ENCODE peak calls at places on chromosomes 6 and 20, in eight cellular contexts. One of them, this sample, is unnamed. For H3K9me2, the result is how much of the 10 kb centered on the place peaks cover.

GRCh38 chr6:102812242-102812641 is 1418.7 kb downstream of the GRIK2 start:
- DNase-seq in PC-3: peak
- DNase-seq in GM23248: no peak
- DNase-seq in hepatocyte: no peak
- DNase-seq in HCT116: no peak
- DNase-seq in OCI-LY7: no peak
- DNase-seq in MM.1S: no peak
- DNase-seq in SK-N-SH: no peak
- DNase-seq in this sample: no peak

GRCh38 chr6:108800510-108800909 is 47.7 kb upstream of the ARMC2 start:
- DNase-seq in PC-3: no peak
- DNase-seq in GM23248: peak
- DNase-seq in hepatocyte: no peak
- DNase-seq in HCT116: no peak
- DNase-seq in OCI-LY7: no peak
- DNase-seq in MM.1S: no peak
- DNase-seq in SK-N-SH: no peak
- DNase-seq in this sample: no peak

GRCh38 chr20:61378694-61379093 is 126.6 kb downstream of the CDH4 start:
- DNase-seq in PC-3: no peak
- DNase-seq in GM23248: no peak
- DNase-seq in hepatocyte: no peak
- DNase-seq in HCT116: no peak
- DNase-seq in OCI-LY7: no peak
- DNase-seq in MM.1S: no peak
- DNase-seq in SK-N-SH: no peak
- DNase-seq in this sample: no peak

GRCh38 chr20:17808782-17809181 is 109.0 kb downstream of the BANF2 start:
- DNase-seq in PC-3: no peak
- DNase-seq in GM23248: no peak
- DNase-seq in hepatocyte: no peak
- DNase-seq in HCT116: no peak
- DNase-seq in OCI-LY7: no peak
- DNase-seq in MM.1S: no peak
- DNase-seq in SK-N-SH: no peak
- DNase-seq in this sample: no peak

GRCh38 chr6:104580452-104580851 is 279.3 kb downstream of the HACE1 start:
- DNase-seq in PC-3: no peak
- DNase-seq in GM23248: no peak
- DNase-seq in hepatocyte: no peak
- DNase-seq in HCT116: no peak
- DNase-seq in OCI-LY7: no peak
- DNase-seq in MM.1S: no peak
- DNase-seq in SK-N-SH: no peak
- DNase-seq in this sample: no peak

GRCh38 chr6:17173071-17173470 is 71.2 kb downstream of the STMND1 start:
- DNase-seq in PC-3: no peak
- DNase-seq in GM23248: peak
- DNase-seq in hepatocyte: no peak
- DNase-seq in HCT116: no peak
- DNase-seq in OCI-LY7: no peak
- DNase-seq in MM.1S: no peak
- DNase-seq in SK-N-SH: no peak
- DNase-seq in this sample: no peak

GRCh38 chr20:63957690-63958441 is 1.6 kb upstream of the UCKL1 start:
- DNase-seq in PC-3: peak
- DNase-seq in GM23248: peak
- DNase-seq in hepatocyte: peak
- DNase-seq in HCT116: peak
- DNase-seq in OCI-LY7: peak
- DNase-seq in MM.1S: peak
- DNase-seq in SK-N-SH: no peak
- DNase-seq in this sample: peak

GRCh38 chr6:12403201-12403826 is 113.2 kb downstream of the EDN1 start:
- DNase-seq in PC-3: peak
- DNase-seq in GM23248: peak
- DNase-seq in hepatocyte: no peak
- DNase-seq in HCT116: no peak
- DNase-seq in OCI-LY7: no peak
- DNase-seq in MM.1S: no peak
- DNase-seq in SK-N-SH: no peak
- DNase-seq in this sample: no peak

GRCh38 chr20:58219342-58219700 is 9.1 kb downstream of the ANKRD60 start:
- DNase-seq in PC-3: peak
- DNase-seq in GM23248: peak
- DNase-seq in hepatocyte: no peak
- DNase-seq in HCT116: no peak
- DNase-seq in OCI-LY7: no peak
- DNase-seq in MM.1S: no peak
- DNase-seq in SK-N-SH: no peak
- DNase-seq in this sample: no peak

GRCh38 chr6:104625536-104625935 is 234.2 kb downstream of the HACE1 start:
- DNase-seq in PC-3: peak
- DNase-seq in GM23248: peak
- DNase-seq in hepatocyte: peak
- DNase-seq in HCT116: no peak
- DNase-seq in OCI-LY7: no peak
- DNase-seq in MM.1S: no peak
- DNase-seq in SK-N-SH: no peak
- DNase-seq in this sample: no peak

GRCh38 chr20:19241440-19241839 is 29.0 kb downstream of the SLC24A3 start:
- DNase-seq in PC-3: no peak
- DNase-seq in GM23248: no peak
- DNase-seq in hepatocyte: no peak
- DNase-seq in HCT116: no peak
- DNase-seq in OCI-LY7: no peak
- DNase-seq in MM.1S: no peak
- DNase-seq in SK-N-SH: no peak
- DNase-seq in this sample: no peak

DNA sequence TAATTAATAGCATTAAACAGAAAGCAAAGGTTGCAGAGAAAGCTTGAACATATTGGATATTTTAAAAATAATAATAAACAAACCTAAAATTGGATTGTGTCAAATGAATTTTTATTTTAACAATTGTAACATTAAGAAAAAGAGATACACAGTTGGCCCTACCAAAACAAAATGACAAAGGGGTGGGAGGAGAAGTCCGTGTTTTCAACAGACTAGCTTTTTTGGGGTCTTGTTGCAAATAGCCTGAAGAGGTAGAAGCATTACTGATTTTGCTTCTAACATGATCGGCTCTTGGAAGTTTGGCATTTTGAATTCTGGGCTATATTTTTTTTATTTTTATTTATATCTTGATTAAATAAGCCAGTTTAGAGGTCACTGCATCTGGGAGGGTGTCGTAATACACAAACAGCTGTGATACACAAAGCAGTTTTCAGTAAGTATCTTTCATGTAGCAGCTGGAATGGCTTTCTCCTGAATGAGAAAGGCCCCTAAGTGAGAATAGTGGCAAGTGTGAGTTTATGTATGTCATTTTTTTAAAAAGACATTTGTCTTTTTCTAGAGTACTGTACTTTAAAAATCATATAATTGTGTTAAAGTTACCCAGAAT is 85.5 kb upstream of the ZNF217 start:
- DNase-seq in PC-3: no peak
- DNase-seq in GM23248: no peak
- DNase-seq in hepatocyte: no peak
- DNase-seq in HCT116: no peak
- DNase-seq in OCI-LY7: no peak
- DNase-seq in MM.1S: no peak
- DNase-seq in SK-N-SH: no peak
- DNase-seq in this sample: no peak
- H3K4me2 ChIP-seq in PC-3: no peak
- H3K4me2 ChIP-seq in GM23248: no peak
- H3K4me2 ChIP-seq in hepatocyte: peak
- H3K4me2 ChIP-seq in HCT116: no peak
- H3K4me2 ChIP-seq in OCI-LY7: peak
- H3K4me2 ChIP-seq in MM.1S: no peak
- H3K4me2 ChIP-seq in SK-N-SH: no peak
- H3K4me2 ChIP-seq in this sample: peak

GRCh38 chr20:32984196-32984595 is 20.0 kb downstream of the SUN5 start:
- DNase-seq in PC-3: no peak
- DNase-seq in GM23248: peak
- DNase-seq in hepatocyte: peak
- DNase-seq in HCT116: no peak
- DNase-seq in OCI-LY7: no peak
- DNase-seq in MM.1S: no peak
- DNase-seq in SK-N-SH: no peak
- DNase-seq in this sample: peak
- H3K9me2 ChIP-seq in PC-3: under half
- H3K9me2 ChIP-seq in GM23248: under half
- H3K9me2 ChIP-seq in hepatocyte: under half
- H3K9me2 ChIP-seq in HCT116: under half
- H3K9me2 ChIP-seq in OCI-LY7: under half
- H3K9me2 ChIP-seq in MM.1S: under half
- H3K9me2 ChIP-seq in SK-N-SH: under half
- H3K9me2 ChIP-seq in this sample: under half

DNA sequence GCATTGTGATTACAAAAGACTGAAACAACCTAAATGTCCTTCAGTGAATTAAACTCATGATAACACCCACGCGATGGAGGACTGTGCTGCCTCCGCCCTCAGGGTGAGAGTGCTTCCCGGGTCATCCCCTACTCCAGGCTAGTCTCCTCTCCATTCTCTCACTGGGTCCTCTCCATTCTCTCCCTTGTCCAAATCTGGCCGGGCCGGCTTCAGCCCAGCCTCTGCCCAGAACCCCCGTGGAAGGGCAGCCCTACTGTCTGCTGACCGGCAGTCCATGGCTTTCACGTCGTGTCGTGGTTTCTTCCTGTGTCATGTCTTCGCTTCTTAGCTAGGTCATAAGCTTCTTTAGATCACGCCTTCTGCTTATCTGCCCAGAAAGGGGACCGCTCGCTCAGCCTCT is 74.8 kb downstream of the CDC5L start:
- DNase-seq in PC-3: no peak
- DNase-seq in GM23248: no peak
- DNase-seq in hepatocyte: no peak
- DNase-seq in HCT116: no peak
- DNase-seq in OCI-LY7: no peak
- DNase-seq in MM.1S: no peak
- DNase-seq in SK-N-SH: no peak
- DNase-seq in this sample: no peak
- TF ChIP-seq EZH2phosphoT487 in PC-3: no peak
- TF ChIP-seq EZH2phosphoT487 in GM23248: no peak
- TF ChIP-seq EZH2phosphoT487 in hepatocyte: no peak
- TF ChIP-seq EZH2phosphoT487 in HCT116: no peak
- TF ChIP-seq EZH2phosphoT487 in OCI-LY7: no peak
- TF ChIP-seq EZH2phosphoT487 in MM.1S: no peak
- TF ChIP-seq EZH2phosphoT487 in SK-N-SH: no peak
- TF ChIP-seq EZH2phosphoT487 in this sample: no peak

GRCh38 chr6:10384064-10384317 is 30.9 kb downstream of the TFAP2A start:
- DNase-seq in PC-3: no peak
- DNase-seq in GM23248: no peak
- DNase-seq in hepatocyte: no peak
- DNase-seq in HCT116: no peak
- DNase-seq in OCI-LY7: no peak
- DNase-seq in MM.1S: no peak
- DNase-seq in SK-N-SH: no peak
- DNase-seq in this sample: no peak
- H3K4me2 ChIP-seq in PC-3: peak
- H3K4me2 ChIP-seq in GM23248: no peak
- H3K4me2 ChIP-seq in hepatocyte: peak
- H3K4me2 ChIP-seq in HCT116: peak
- H3K4me2 ChIP-seq in OCI-LY7: no peak
- H3K4me2 ChIP-seq in MM.1S: peak
- H3K4me2 ChIP-seq in SK-N-SH: no peak
- H3K4me2 ChIP-seq in this sample: peak

DNA sequence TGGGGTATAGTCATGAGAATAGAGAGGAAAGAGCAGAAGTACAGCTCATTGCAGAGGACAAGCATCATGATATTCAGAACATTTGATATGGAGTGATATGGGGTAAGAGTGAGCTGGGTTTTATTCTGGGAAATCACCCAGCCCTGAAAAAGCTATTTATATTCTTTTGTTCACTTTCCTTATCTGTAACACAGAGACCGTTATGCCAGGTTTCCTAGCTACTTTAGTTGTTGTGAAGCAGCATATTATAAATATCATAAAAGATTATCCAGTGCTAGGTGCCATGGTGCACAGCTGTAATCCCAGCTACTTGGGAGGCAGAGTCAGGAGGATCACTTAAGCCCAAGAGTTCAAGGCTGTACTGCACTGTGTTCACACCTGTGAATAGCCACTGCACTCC is 9.8 kb upstream of the DEFB129 start:
- DNase-seq in PC-3: no peak
- DNase-seq in GM23248: no peak
- DNase-seq in hepatocyte: no peak
- DNase-seq in HCT116: no peak
- DNase-seq in OCI-LY7: no peak
- DNase-seq in MM.1S: no peak
- DNase-seq in SK-N-SH: no peak
- DNase-seq in this sample: no peak
- H3K9me2 ChIP-seq in PC-3: under half
- H3K9me2 ChIP-seq in GM23248: under half
- H3K9me2 ChIP-seq in hepatocyte: under half
- H3K9me2 ChIP-seq in HCT116: under half
- H3K9me2 ChIP-seq in OCI-LY7: under half
- H3K9me2 ChIP-seq in MM.1S: under half
- H3K9me2 ChIP-seq in SK-N-SH: under half
- H3K9me2 ChIP-seq in this sample: under half

GRCh38 chr6:155493694-155494143 is 38.1 kb upstream of the NOX3 start:
- DNase-seq in PC-3: peak
- DNase-seq in GM23248: peak
- DNase-seq in hepatocyte: peak
- DNase-seq in HCT116: peak
- DNase-seq in OCI-LY7: peak
- DNase-seq in MM.1S: peak
- DNase-seq in SK-N-SH: no peak
- DNase-seq in this sample: peak
- TF ChIP-seq EZH2phosphoT487 in PC-3: no peak
- TF ChIP-seq EZH2phosphoT487 in GM23248: no peak
- TF ChIP-seq EZH2phosphoT487 in hepatocyte: no peak
- TF ChIP-seq EZH2phosphoT487 in HCT116: no peak
- TF ChIP-seq EZH2phosphoT487 in OCI-LY7: no peak
- TF ChIP-seq EZH2phosphoT487 in MM.1S: no peak
- TF ChIP-seq EZH2phosphoT487 in SK-N-SH: no peak
- TF ChIP-seq EZH2phosphoT487 in this sample: no peak

DNA sequence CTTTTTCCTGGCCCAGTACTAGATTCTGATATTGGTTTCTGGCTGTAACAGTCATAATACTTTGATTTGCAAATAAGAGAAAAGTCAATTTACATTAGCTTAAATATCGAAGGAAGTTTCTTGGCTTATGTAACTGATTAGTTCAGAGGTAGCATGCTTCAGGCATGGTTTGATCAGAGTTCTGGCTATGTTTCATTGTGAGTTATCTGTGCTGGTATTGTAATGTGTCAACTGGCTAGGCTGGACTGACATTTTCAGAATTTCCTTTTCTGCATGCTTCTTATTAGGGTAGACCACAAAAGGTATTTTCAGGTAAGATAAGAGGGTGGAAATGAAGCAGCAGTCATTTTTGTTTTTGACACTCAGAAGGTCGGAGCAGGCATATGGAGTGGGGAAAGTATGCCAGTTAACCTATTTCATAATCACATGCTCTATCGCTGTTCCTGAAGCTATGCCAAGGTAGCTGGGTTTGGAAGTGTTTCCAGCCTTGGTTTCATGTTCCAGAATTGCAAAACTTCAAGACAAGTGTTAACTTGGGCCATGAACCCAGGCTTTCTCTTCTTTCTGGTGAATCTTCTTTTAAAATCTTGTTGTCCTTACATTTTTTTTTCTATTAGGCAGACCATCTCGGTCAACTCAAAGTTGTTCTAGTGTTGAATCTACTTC is 244.9 kb downstream of the DHX35 start:
- DNase-seq in PC-3: no peak
- DNase-seq in GM23248: peak
- DNase-seq in hepatocyte: no peak
- DNase-seq in HCT116: no peak
- DNase-seq in OCI-LY7: no peak
- DNase-seq in MM.1S: no peak
- DNase-seq in SK-N-SH: no peak
- DNase-seq in this sample: no peak
- H3K4me2 ChIP-seq in PC-3: no peak
- H3K4me2 ChIP-seq in GM23248: no peak
- H3K4me2 ChIP-seq in hepatocyte: no peak
- H3K4me2 ChIP-seq in HCT116: no peak
- H3K4me2 ChIP-seq in OCI-LY7: no peak
- H3K4me2 ChIP-seq in MM.1S: no peak
- H3K4me2 ChIP-seq in SK-N-SH: no peak
- H3K4me2 ChIP-seq in this sample: no peak

This sample was measured in GM23338.